ENCODE peak calls at places on chromosomes 5 and 9, in four cellular contexts. I, N, J and P are unnamed samples.

GRCh38 chr5:92402045-92402444 is 1018.9 kb upstream of the ARRDC3 start:
- DNase-seq in I (no peak), N (no peak), J (no peak), P (no peak)

GRCh38 chr5:78845487-78845886 is 139.6 kb downstream of the ARSB start:
- DNase-seq in I (no peak), N (no peak), J (no peak), P (no peak)

GRCh38 chr9:134662143-134662876 is 20.7 kb downstream of the COL5A1 start:
- DNase-seq in I (peak), N (peak), J (no peak), P (peak)

GRCh38 chr9:110655723-110656641 is 12.6 kb upstream of the MUSK start:
- DNase-seq in I (peak), N (peak), J (no peak), P (no peak)

GRCh38 chr9:130328349-130328801 is 62.8 kb downstream of the HMCN2 start:
- DNase-seq in I (no peak), N (peak), J (no peak), P (no peak)

GRCh38 chr9:123335227-123335985 is 20.6 kb upstream of the CRB2 start:
- DNase-seq in I (peak), N (no peak), J (no peak), P (peak)

GRCh38 chr5:77641397-77641943 is 3.0 kb upstream of the OTP start:
- DNase-seq in I (no peak), N (no peak), J (no peak), P (no peak)

GRCh38 chr5:100576217-100576751 is 41.1 kb downstream of the FAM174A start:
- DNase-seq in I (no peak), N (no peak), J (no peak), P (no peak)

GRCh38 chr5:151810449-151810848 is 38.7 kb downstream of the G3BP1 start:
- DNase-seq in I (no peak), N (no peak), J (no peak), P (no peak)

GRCh38 chr5:68189613-68190012 is 25.9 kb upstream of the PIK3R1 start:
- DNase-seq in I (no peak), N (no peak), J (no peak), P (no peak)

GRCh38 chr9:88660611-88661010 is 125.6 kb downstream of the NXNL2 start:
- DNase-seq in I (no peak), N (no peak), J (no peak), P (no peak)
- TF ChIP-seq CTCF in I (peak), N (no peak), J (no peak), P (peak)

GRCh38 chr9:132944294-132945185 is at the start of gene TSC1:
- DNase-seq in I (peak), N (peak), J (peak), P (peak)
- TF ChIP-seq CTCF in I (no peak), N (no peak), J (no peak), P (no peak)

GRCh38 chr9:22229069-22229468 is 217.6 kb upstream of the DMRTA1 start:
- DNase-seq in I (no peak), N (no peak), J (no peak), P (no peak)

GRCh38 chr9:22232971-22233370 is 213.7 kb upstream of the DMRTA1 start:
- DNase-seq in I (no peak), N (no peak), J (no peak), P (no peak)

GRCh38 chr9:22227986-22228385 is 218.6 kb upstream of the DMRTA1 start:
- DNase-seq in I (no peak), N (no peak), J (no peak), P (no peak)

DNA sequence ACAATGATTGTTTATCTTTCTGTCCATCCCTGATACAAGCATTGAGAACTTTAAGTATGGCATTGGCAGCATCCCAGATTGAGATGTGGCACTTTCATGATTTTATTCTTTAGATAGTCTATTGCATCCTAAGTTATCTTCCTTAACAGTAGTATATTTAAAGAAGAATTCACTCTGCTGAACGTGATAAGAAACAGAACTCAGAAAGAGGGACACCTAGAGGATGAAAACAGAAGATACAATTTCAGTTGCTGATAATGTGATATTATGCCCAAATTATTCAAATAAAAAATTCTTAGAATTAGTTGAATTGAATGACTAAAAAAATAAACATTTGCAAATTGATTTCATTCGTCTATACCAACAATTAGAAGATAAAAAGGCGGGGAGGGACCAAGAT is 218.1 kb upstream of the DMRTA1 start:
- DNase-seq in I (no peak), N (no peak), J (no peak), P (no peak)
- TF ChIP-seq CTCF in I (peak), N (no peak), J (no peak), P (no peak)

GRCh38 chr5:142168365-142168764 is 59.8 kb downstream of the NDFIP1 start:
- DNase-seq in I (no peak), N (no peak), J (no peak), P (no peak)

GRCh38 chr5:142170254-142170953 is 61.8 kb downstream of the NDFIP1 start:
- DNase-seq in I (no peak), N (no peak), J (no peak), P (no peak)

GRCh38 chr5:142175039-142175438 is 66.5 kb downstream of the NDFIP1 start:
- DNase-seq in I (no peak), N (no peak), J (no peak), P (no peak)

GRCh38 chr5:142167458-142167857 is 58.9 kb downstream of the NDFIP1 start:
- DNase-seq in I (no peak), N (no peak), J (no peak), P (no peak)

DNA sequence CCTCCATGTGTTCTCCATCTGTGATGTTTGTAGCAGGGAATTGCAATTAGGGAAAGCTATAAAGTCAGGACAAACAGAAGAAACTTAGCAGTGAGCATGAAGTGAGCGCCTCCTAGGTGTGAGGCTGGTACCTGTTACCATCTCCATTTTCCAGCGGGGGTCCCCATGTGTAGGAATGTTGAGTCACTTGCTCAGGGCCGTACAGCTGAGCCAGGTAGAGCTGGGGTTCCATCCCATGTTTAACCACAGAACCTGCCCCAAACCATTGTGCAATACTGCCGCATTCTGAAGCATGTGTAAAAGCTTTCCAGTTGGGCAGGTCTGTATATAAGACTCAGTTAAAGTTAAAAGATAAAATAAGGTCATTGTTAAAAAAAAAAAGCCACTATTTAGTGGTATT is 62.7 kb downstream of the NDFIP1 start:
- DNase-seq in I (no peak), N (no peak), J (no peak), P (no peak)
- TF ChIP-seq CTCF in I (no peak), N (no peak), J (no peak), P (peak)

DNA sequence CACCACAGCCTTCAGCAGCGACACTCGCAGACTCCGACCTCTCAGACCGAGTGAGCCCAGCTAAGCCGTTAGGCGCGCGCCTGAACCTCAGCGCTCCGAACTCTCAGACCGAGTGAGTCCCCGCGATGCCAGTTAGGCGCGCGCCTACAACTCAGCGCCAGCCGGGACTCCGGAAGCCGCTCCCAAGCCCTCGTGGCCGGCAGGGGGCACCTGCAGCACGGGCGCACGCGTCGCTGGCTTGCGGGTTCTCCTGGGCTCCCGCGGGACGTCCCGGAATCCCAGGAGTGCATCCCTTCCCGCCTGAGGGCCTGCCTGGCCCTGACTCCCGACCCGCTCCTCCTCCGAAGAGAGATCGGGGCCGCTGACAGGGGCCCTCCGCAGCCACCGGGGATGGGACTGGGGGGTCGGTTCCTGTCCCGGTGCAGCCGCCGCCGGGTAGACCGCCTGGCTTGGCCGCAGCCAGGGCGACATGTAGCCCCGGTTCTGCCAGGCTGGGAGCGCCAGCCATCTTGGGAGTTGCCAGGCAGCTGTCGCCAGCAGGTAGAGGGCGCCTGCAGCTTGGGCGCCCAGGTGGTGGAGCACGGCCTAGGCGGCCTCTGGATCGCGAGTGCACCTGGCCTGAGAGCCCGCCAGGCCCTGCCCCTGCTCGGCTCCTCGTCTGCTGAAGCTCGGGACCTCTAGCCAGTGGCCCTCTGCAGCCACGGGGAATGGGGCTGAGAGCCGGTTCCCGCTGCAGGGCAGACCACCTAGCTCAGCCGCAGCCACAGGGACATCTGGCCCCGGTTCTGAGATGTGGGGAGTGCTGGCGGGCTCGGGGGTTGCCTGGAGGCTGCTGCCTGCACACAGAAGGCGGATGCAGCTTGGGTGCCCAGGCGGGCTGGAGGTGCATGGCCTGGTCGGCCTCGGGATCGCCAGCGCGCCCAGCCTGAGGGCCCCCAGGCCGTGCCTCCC is at the start of gene ANKRD18A:
- DNase-seq in I (no peak), N (peak), J (peak), P (peak)
- TF ChIP-seq CTCF in I (peak), N (peak), J (peak), P (peak)

GRCh38 chr9:132443951-132444615 is 34.1 kb downstream of the CFAP77 start:
- DNase-seq in I (no peak), N (no peak), J (no peak), P (no peak)

GRCh38 chr9:132451276-132451675 is 41.3 kb downstream of the CFAP77 start:
- DNase-seq in I (no peak), N (no peak), J (no peak), P (no peak)

GRCh38 chr9:132446887-132447286 is 36.9 kb downstream of the CFAP77 start:
- DNase-seq in I (no peak), N (no peak), J (no peak), P (no peak)

GRCh38 chr9:132447346-132447745 is 37.3 kb downstream of the CFAP77 start:
- DNase-seq in I (no peak), N (no peak), J (no peak), P (no peak)
- TF ChIP-seq CTCF in I (no peak), N (no peak), J (no peak), P (peak)

DNA sequence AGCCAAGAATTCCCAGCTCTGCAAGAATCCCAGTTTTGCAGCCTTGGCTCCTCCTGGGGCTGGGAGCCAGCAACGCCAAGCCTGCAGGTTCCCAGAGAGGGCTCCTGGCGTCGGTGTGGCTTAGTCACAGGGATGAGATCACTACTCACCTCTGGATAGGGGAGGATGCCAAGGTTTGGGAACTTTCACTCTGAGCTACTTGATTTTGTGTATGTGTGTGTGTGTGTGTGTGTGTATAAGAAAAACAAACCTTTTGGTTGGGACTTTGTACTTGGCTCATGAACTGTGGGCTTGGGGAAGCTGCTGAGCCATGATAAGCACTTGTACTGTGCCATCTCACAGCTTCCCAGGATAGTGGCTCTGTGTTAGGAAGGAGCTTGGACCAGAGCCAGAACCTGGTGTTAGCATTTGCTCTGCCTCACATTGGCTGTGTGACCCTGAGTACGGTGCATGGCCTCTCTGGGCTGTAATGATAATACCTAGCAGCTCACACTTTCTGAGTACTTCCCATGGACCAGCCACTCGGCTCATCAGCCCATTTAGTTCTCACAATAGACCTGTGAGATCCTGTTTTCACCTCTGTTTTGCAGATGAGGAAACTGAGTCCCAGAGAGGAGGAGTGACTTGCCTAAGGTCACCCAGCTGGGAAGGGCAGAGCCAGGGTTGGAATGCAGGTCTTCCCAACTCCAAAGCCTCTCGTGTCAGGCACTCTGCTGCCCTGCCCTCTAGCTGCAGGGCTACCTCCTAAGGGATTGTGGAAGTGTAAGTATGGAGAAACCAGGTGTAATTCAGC is 41.4 kb upstream of the DAB2IP start:
- DNase-seq in I (peak), N (peak), J (no peak), P (peak)
- TF ChIP-seq CTCF in I (no peak), N (peak), J (no peak), P (no peak)